ENCODE peak calls at places on chromosome 13, in four cellular contexts. One of them, this sample, is unnamed.

GRCh38 chr13:44401577-44401976 is 28.0 kb downstream of the SERP2 start:
- DNase-seq in A549: no peak
- DNase-seq in uterus: no peak
- DNase-seq in CD8-positive, alpha-beta T cell: no peak
- DNase-seq in this sample: peak; percentile 29

GRCh38 chr13:113783966-113784644 is 25.1 kb downstream of the TMEM255B start:
- DNase-seq in uterus: no peak
- DNase-seq in A549: no peak
- DNase-seq in CD8-positive, alpha-beta T cell: no peak
- DNase-seq in this sample: no peak

GRCh38 chr13:71067164-71067815 is 799.7 kb downstream of the DACH1 start:
- DNase-seq in A549: no peak
- DNase-seq in CD8-positive, alpha-beta T cell: no peak
- DNase-seq in uterus: no peak
- DNase-seq in this sample: no peak

GRCh38 chr13:97660488-97661086 is 226.6 kb downstream of the RAP2A start:
- DNase-seq in uterus: no peak
- DNase-seq in A549: no peak
- DNase-seq in CD8-positive, alpha-beta T cell: no peak
- DNase-seq in this sample: no peak

GRCh38 chr13:107271226-107271625 is 703.3 kb upstream of the ARGLU1 start:
- DNase-seq in uterus: no peak
- DNase-seq in CD8-positive, alpha-beta T cell: no peak
- DNase-seq in A549: no peak
- DNase-seq in this sample: no peak

GRCh38 chr13:23868521-23868920 is 20.7 kb downstream of the MIPEP start:
- DNase-seq in A549: no peak
- DNase-seq in CD8-positive, alpha-beta T cell: no peak
- DNase-seq in uterus: no peak
- DNase-seq in this sample: no peak

GRCh38 chr13:44653261-44653660 is 77.1 kb upstream of the TSC22D1 start:
- DNase-seq in A549: no peak
- DNase-seq in CD8-positive, alpha-beta T cell: no peak
- DNase-seq in uterus: no peak
- DNase-seq in this sample: no peak

GRCh38 chr13:51330741-51331140 is 8.8 kb upstream of the SERPINE3 start:
- DNase-seq in CD8-positive, alpha-beta T cell: no peak
- DNase-seq in A549: no peak
- DNase-seq in uterus: no peak
- DNase-seq in this sample: no peak

GRCh38 chr13:113518080-113518803 is 27.7 kb upstream of the DCUN1D2 start:
- DNase-seq in uterus: no peak
- DNase-seq in A549: no peak
- DNase-seq in CD8-positive, alpha-beta T cell: no peak
- DNase-seq in this sample: no peak

GRCh38 chr13:47306991-47307390 is 410.1 kb upstream of the HTR2A start:
- DNase-seq in CD8-positive, alpha-beta T cell: no peak
- DNase-seq in A549: no peak
- DNase-seq in uterus: no peak
- DNase-seq in this sample: no peak

GRCh38 chr13:103430368-103430767 is 364.2 kb upstream of the SLC10A2 start:
- DNase-seq in A549: no peak
- DNase-seq in CD8-positive, alpha-beta T cell: no peak
- DNase-seq in uterus: no peak
- DNase-seq in this sample: no peak

GRCh38 chr13:27313742-27314141 is 43.1 kb downstream of the RASL11A start:
- DNase-seq in uterus: no peak
- DNase-seq in CD8-positive, alpha-beta T cell: no peak
- DNase-seq in A549: no peak
- DNase-seq in this sample: no peak

GRCh38 chr13:81012031-81012430 is 671.1 kb upstream of the SPRY2 start:
- DNase-seq in uterus: no peak
- DNase-seq in CD8-positive, alpha-beta T cell: no peak
- DNase-seq in A549: no peak
- DNase-seq in this sample: no peak

GRCh38 chr13:79810671-79811070 is 329.7 kb downstream of the NDFIP2 start:
- DNase-seq in CD8-positive, alpha-beta T cell: no peak
- DNase-seq in uterus: no peak
- DNase-seq in A549: peak; percentile 4
- DNase-seq in this sample: no peak

GRCh38 chr13:100518394-100519062 is 70.1 kb downstream of the GGACT start:
- DNase-seq in CD8-positive, alpha-beta T cell: no peak
- DNase-seq in uterus: no peak
- DNase-seq in A549: no peak
- DNase-seq in this sample: no peak

GRCh38 chr13:41059466-41059865 is 1.8 kb upstream of the WBP4 start:
- DNase-seq in A549: no peak
- DNase-seq in CD8-positive, alpha-beta T cell: no peak
- DNase-seq in uterus: no peak
- DNase-seq in this sample: no peak

GRCh38 chr13:111436446-111436845 is 116.0 kb downstream of the TEX29 start:
- DNase-seq in A549: no peak
- DNase-seq in CD8-positive, alpha-beta T cell: no peak
- DNase-seq in uterus: no peak
- DNase-seq in this sample: no peak

GRCh38 chr13:105346141-105346766 is 1189.2 kb downstream of the EFNB2 start:
- DNase-seq in uterus: no peak
- DNase-seq in A549: peak; percentile 3
- DNase-seq in CD8-positive, alpha-beta T cell: no peak
- DNase-seq in this sample: no peak

GRCh38 chr13:95552539-95553270 is at the start of gene CLDN10:
- DNase-seq in A549: no peak
- DNase-seq in CD8-positive, alpha-beta T cell: no peak
- DNase-seq in uterus: no peak
- DNase-seq in this sample: no peak
- H3K4me3 ChIP-seq in A549: peak within 1 kb of the TSS; percentile 32
- H3K4me3 ChIP-seq in CD8-positive, alpha-beta T cell: no peak within 1 kb of the TSS
- H3K4me3 ChIP-seq in uterus: peak within 1 kb of the TSS; percentile 16
- H3K4me3 ChIP-seq in this sample: no peak within 1 kb of the TSS

GRCh38 chr13:99085139-99085845 is 107.4 kb upstream of the DOCK9 start:
- DNase-seq in CD8-positive, alpha-beta T cell: no peak
- DNase-seq in uterus: no peak
- DNase-seq in A549: no peak
- DNase-seq in this sample: peak; percentile 10

GRCh38 chr13:99075268-99076191 is 97.7 kb upstream of the DOCK9 start:
- DNase-seq in uterus: no peak
- DNase-seq in A549: no peak
- DNase-seq in CD8-positive, alpha-beta T cell: no peak
- DNase-seq in this sample: no peak

GRCh38 chr13:99083976-99084375 is 106.1 kb upstream of the DOCK9 start:
- DNase-seq in uterus: no peak
- DNase-seq in A549: no peak
- DNase-seq in CD8-positive, alpha-beta T cell: no peak
- DNase-seq in this sample: no peak

GRCh38 chr13:99078014-99078771 is 100.3 kb upstream of the DOCK9 start:
- DNase-seq in CD8-positive, alpha-beta T cell: no peak
- DNase-seq in A549: no peak
- DNase-seq in uterus: no peak
- DNase-seq in this sample: no peak

DNA sequence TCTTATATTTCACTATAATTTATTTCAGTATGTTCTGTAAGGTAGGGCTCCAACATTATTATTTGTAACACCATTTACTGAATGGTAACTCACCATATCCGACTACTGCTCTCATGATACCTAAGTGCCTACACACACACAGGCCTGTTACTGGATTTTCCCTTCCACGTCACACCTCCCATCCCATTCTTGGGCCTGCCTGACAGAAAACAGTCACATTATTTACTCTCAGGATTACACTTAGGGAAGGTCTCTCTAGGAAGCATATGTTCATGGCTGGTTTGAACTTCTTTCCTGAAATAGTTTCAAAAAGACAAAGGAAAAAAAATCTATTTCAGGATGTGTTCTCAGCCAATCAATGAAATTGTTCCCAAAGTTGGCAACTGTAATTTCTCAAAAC is 102.3 kb upstream of the DOCK9 start:
- DNase-seq in A549: no peak
- DNase-seq in uterus: no peak
- DNase-seq in CD8-positive, alpha-beta T cell: no peak
- DNase-seq in this sample: no peak
- H3K27ac ChIP-seq in A549: no peak overlapping the region
- H3K27ac ChIP-seq in uterus: no peak overlapping the region
- H3K27ac ChIP-seq in CD8-positive, alpha-beta T cell: no peak overlapping the region
- H3K27ac ChIP-seq in this sample: no peak overlapping the region

DNA sequence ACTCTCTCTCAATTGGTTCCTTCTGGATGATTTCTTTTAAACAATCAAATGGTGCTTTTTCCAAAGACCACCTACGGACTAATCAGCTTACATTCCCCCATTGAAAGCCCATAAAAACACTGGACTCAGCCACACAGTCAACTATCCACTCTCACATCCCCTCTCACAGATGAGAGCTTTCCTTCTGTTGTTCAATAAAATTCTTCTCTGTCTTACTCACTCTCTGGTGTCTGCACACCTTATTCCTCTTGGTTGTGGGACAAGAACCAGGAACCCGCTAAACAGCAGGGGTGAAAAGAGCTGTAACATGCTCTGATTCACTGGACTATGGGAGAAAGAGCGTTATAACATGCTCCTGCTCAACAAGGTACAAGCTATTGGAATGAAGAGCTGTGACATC is 2896.2 kb downstream of the PCDH9 start:
- DNase-seq in CD8-positive, alpha-beta T cell: no peak
- DNase-seq in uterus: no peak
- DNase-seq in A549: no peak
- DNase-seq in this sample: no peak
- H3K4me3 ChIP-seq in CD8-positive, alpha-beta T cell: no peak overlapping the region
- H3K4me3 ChIP-seq in uterus: no peak overlapping the region
- H3K4me3 ChIP-seq in A549: no peak overlapping the region
- H3K4me3 ChIP-seq in this sample: no peak overlapping the region

GRCh38 chr13:75050419-75051066 is 431.4 kb downstream of the TBC1D4 start:
- DNase-seq in CD8-positive, alpha-beta T cell: no peak
- DNase-seq in uterus: no peak
- DNase-seq in A549: no peak
- DNase-seq in this sample: no peak
- H3K27ac ChIP-seq in CD8-positive, alpha-beta T cell: no peak overlapping the region
- H3K27ac ChIP-seq in uterus: no peak overlapping the region
- H3K27ac ChIP-seq in A549: no peak overlapping the region
- H3K27ac ChIP-seq in this sample: no peak overlapping the region

GRCh38 chr13:36461472-36461871 is 29.2 kb downstream of the CCNA1 start:
- DNase-seq in uterus: no peak
- DNase-seq in CD8-positive, alpha-beta T cell: no peak
- DNase-seq in A549: no peak
- DNase-seq in this sample: no peak
- H3K4me3 ChIP-seq in uterus: no peak overlapping the region
- H3K4me3 ChIP-seq in CD8-positive, alpha-beta T cell: no peak overlapping the region
- H3K4me3 ChIP-seq in A549: no peak overlapping the region
- H3K4me3 ChIP-seq in this sample: no peak overlapping the region

DNA sequence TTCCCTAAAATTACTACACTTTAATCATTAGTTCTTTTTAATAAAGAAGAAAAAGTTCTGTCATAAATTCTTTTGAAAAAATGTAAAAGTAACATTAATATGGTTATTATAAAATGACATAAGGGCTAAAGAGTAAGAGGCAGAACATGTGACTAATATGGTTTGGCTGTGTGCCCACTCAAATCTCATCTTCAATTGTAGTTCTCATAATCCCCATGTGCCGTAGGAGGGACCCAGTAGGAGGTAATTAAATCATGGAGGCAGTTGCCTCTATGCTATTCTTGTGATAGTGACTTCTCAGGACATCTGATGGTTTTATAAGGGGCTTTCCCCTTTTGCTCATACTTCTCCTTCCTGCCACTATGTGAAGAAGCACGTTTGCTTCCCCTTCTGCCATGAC is 104.6 kb downstream of the UGGT2 start:
- DNase-seq in uterus: no peak
- DNase-seq in A549: no peak
- DNase-seq in CD8-positive, alpha-beta T cell: no peak
- DNase-seq in this sample: no peak
- H3K27ac ChIP-seq in uterus: no peak overlapping the region
- H3K27ac ChIP-seq in A549: no peak overlapping the region
- H3K27ac ChIP-seq in CD8-positive, alpha-beta T cell: no peak overlapping the region
- H3K27ac ChIP-seq in this sample: no peak overlapping the region

This sample was measured in thyroid gland.